ENCODE peak calls at places on chromosomes 7 and 10, in ten cellular contexts. One of them, this sample, is unnamed.

GRCh38 chr10:106661767-106662140 is 502.8 kb downstream of the SORCS1 start:
- DNase-seq in astrocyte of the cerebellum: no peak
- DNase-seq in mammary epithelial cell: no peak
- DNase-seq in hepatocyte: no peak
- DNase-seq in activated CD8-positive, alpha-beta T cell treated with anti-CD3 and anti-CD28 coated beads for 36 hours: no peak
- DNase-seq in RWPE1: no peak
- DNase-seq in thyroid gland: no peak
- DNase-seq in stimulated activated effector memory CD8-positive, alpha-beta T cell treated with anti-CD3 and anti-CD28 coated beads, Interleukin-12 subunit alpha, Interleukin-12 subunit beta, amount 100 ng/mL, for 72 hours: no peak
- DNase-seq in T-helper 2 cell: no peak
- DNase-seq in NCI-H524: no peak
- DNase-seq in this sample: no peak

GRCh38 chr7:75996476-75996875 is 2.1 kb upstream of the TMEM120A start:
- DNase-seq in astrocyte of the cerebellum: no peak
- DNase-seq in mammary epithelial cell: no peak
- DNase-seq in hepatocyte: no peak
- DNase-seq in activated CD8-positive, alpha-beta T cell treated with anti-CD3 and anti-CD28 coated beads for 36 hours: no peak
- DNase-seq in RWPE1: no peak
- DNase-seq in thyroid gland: no peak
- DNase-seq in stimulated activated effector memory CD8-positive, alpha-beta T cell treated with anti-CD3 and anti-CD28 coated beads, Interleukin-12 subunit alpha, Interleukin-12 subunit beta, amount 100 ng/mL, for 72 hours: no peak
- DNase-seq in T-helper 2 cell: no peak
- DNase-seq in NCI-H524: no peak
- DNase-seq in this sample: no peak

GRCh38 chr7:131948434-131949053 is 392.1 kb upstream of the PODXL start:
- DNase-seq in astrocyte of the cerebellum: no peak
- DNase-seq in mammary epithelial cell: no peak
- DNase-seq in hepatocyte: peak
- DNase-seq in activated CD8-positive, alpha-beta T cell treated with anti-CD3 and anti-CD28 coated beads for 36 hours: no peak
- DNase-seq in RWPE1: peak
- DNase-seq in thyroid gland: no peak
- DNase-seq in stimulated activated effector memory CD8-positive, alpha-beta T cell treated with anti-CD3 and anti-CD28 coated beads, Interleukin-12 subunit alpha, Interleukin-12 subunit beta, amount 100 ng/mL, for 72 hours: no peak
- DNase-seq in T-helper 2 cell: no peak
- DNase-seq in NCI-H524: peak
- DNase-seq in this sample: no peak

GRCh38 chr10:132850896-132851295 is 64.9 kb upstream of the NKX6-2 start:
- DNase-seq in astrocyte of the cerebellum: no peak
- DNase-seq in mammary epithelial cell: no peak
- DNase-seq in hepatocyte: no peak
- DNase-seq in activated CD8-positive, alpha-beta T cell treated with anti-CD3 and anti-CD28 coated beads for 36 hours: no peak
- DNase-seq in RWPE1: no peak
- DNase-seq in thyroid gland: no peak
- DNase-seq in stimulated activated effector memory CD8-positive, alpha-beta T cell treated with anti-CD3 and anti-CD28 coated beads, Interleukin-12 subunit alpha, Interleukin-12 subunit beta, amount 100 ng/mL, for 72 hours: no peak
- DNase-seq in T-helper 2 cell: no peak
- DNase-seq in NCI-H524: no peak
- DNase-seq in this sample: no peak

GRCh38 chr10:23263441-23264164 is 71.5 kb downstream of the PTF1A start:
- DNase-seq in astrocyte of the cerebellum: no peak
- DNase-seq in mammary epithelial cell: no peak
- DNase-seq in hepatocyte: no peak
- DNase-seq in activated CD8-positive, alpha-beta T cell treated with anti-CD3 and anti-CD28 coated beads for 36 hours: no peak
- DNase-seq in RWPE1: no peak
- DNase-seq in thyroid gland: no peak
- DNase-seq in stimulated activated effector memory CD8-positive, alpha-beta T cell treated with anti-CD3 and anti-CD28 coated beads, Interleukin-12 subunit alpha, Interleukin-12 subunit beta, amount 100 ng/mL, for 72 hours: no peak
- DNase-seq in T-helper 2 cell: no peak
- DNase-seq in NCI-H524: no peak
- DNase-seq in this sample: no peak

GRCh38 chr7:118054529-118054928 is 129.4 kb upstream of the LSM8 start:
- DNase-seq in astrocyte of the cerebellum: no peak
- DNase-seq in mammary epithelial cell: no peak
- DNase-seq in hepatocyte: no peak
- DNase-seq in activated CD8-positive, alpha-beta T cell treated with anti-CD3 and anti-CD28 coated beads for 36 hours: no peak
- DNase-seq in RWPE1: no peak
- DNase-seq in thyroid gland: no peak
- DNase-seq in stimulated activated effector memory CD8-positive, alpha-beta T cell treated with anti-CD3 and anti-CD28 coated beads, Interleukin-12 subunit alpha, Interleukin-12 subunit beta, amount 100 ng/mL, for 72 hours: no peak
- DNase-seq in T-helper 2 cell: no peak
- DNase-seq in NCI-H524: no peak
- DNase-seq in this sample: no peak

GRCh38 chr10:89591111-89591795 is 53.8 kb downstream of the PANK1 start:
- DNase-seq in astrocyte of the cerebellum: no peak
- DNase-seq in mammary epithelial cell: no peak
- DNase-seq in hepatocyte: peak
- DNase-seq in activated CD8-positive, alpha-beta T cell treated with anti-CD3 and anti-CD28 coated beads for 36 hours: no peak
- DNase-seq in RWPE1: no peak
- DNase-seq in thyroid gland: peak
- DNase-seq in stimulated activated effector memory CD8-positive, alpha-beta T cell treated with anti-CD3 and anti-CD28 coated beads, Interleukin-12 subunit alpha, Interleukin-12 subunit beta, amount 100 ng/mL, for 72 hours: no peak
- DNase-seq in T-helper 2 cell: no peak
- DNase-seq in NCI-H524: no peak
- DNase-seq in this sample: no peak

GRCh38 chr7:4069268-4070095 is 612.6 kb upstream of the FOXK1 start:
- DNase-seq in astrocyte of the cerebellum: no peak
- DNase-seq in mammary epithelial cell: no peak
- DNase-seq in hepatocyte: no peak
- DNase-seq in activated CD8-positive, alpha-beta T cell treated with anti-CD3 and anti-CD28 coated beads for 36 hours: no peak
- DNase-seq in RWPE1: no peak
- DNase-seq in thyroid gland: no peak
- DNase-seq in stimulated activated effector memory CD8-positive, alpha-beta T cell treated with anti-CD3 and anti-CD28 coated beads, Interleukin-12 subunit alpha, Interleukin-12 subunit beta, amount 100 ng/mL, for 72 hours: peak
- DNase-seq in T-helper 2 cell: no peak
- DNase-seq in NCI-H524: no peak
- DNase-seq in this sample: no peak

GRCh38 chr7:109284943-109285342 is 715.3 kb downstream of the DNAJB9 start:
- DNase-seq in astrocyte of the cerebellum: no peak
- DNase-seq in mammary epithelial cell: no peak
- DNase-seq in hepatocyte: no peak
- DNase-seq in activated CD8-positive, alpha-beta T cell treated with anti-CD3 and anti-CD28 coated beads for 36 hours: no peak
- DNase-seq in RWPE1: no peak
- DNase-seq in thyroid gland: no peak
- DNase-seq in stimulated activated effector memory CD8-positive, alpha-beta T cell treated with anti-CD3 and anti-CD28 coated beads, Interleukin-12 subunit alpha, Interleukin-12 subunit beta, amount 100 ng/mL, for 72 hours: no peak
- DNase-seq in T-helper 2 cell: no peak
- DNase-seq in NCI-H524: no peak
- DNase-seq in this sample: no peak

GRCh38 chr10:44517635-44518034 is 132.7 kb upstream of the CXCL12 start:
- DNase-seq in astrocyte of the cerebellum: no peak
- DNase-seq in mammary epithelial cell: no peak
- DNase-seq in hepatocyte: no peak
- DNase-seq in activated CD8-positive, alpha-beta T cell treated with anti-CD3 and anti-CD28 coated beads for 36 hours: peak
- DNase-seq in RWPE1: no peak
- DNase-seq in thyroid gland: no peak
- DNase-seq in stimulated activated effector memory CD8-positive, alpha-beta T cell treated with anti-CD3 and anti-CD28 coated beads, Interleukin-12 subunit alpha, Interleukin-12 subunit beta, amount 100 ng/mL, for 72 hours: no peak
- DNase-seq in T-helper 2 cell: no peak
- DNase-seq in NCI-H524: no peak
- DNase-seq in this sample: no peak

GRCh38 chr10:65518379-65518778 is 1407.5 kb upstream of the LRRTM3 start:
- DNase-seq in astrocyte of the cerebellum: no peak
- DNase-seq in mammary epithelial cell: no peak
- DNase-seq in hepatocyte: no peak
- DNase-seq in activated CD8-positive, alpha-beta T cell treated with anti-CD3 and anti-CD28 coated beads for 36 hours: no peak
- DNase-seq in RWPE1: no peak
- DNase-seq in thyroid gland: no peak
- DNase-seq in stimulated activated effector memory CD8-positive, alpha-beta T cell treated with anti-CD3 and anti-CD28 coated beads, Interleukin-12 subunit alpha, Interleukin-12 subunit beta, amount 100 ng/mL, for 72 hours: no peak
- DNase-seq in T-helper 2 cell: no peak
- DNase-seq in NCI-H524: no peak
- DNase-seq in this sample: no peak

GRCh38 chr10:1677307-1677939 is 59.9 kb downstream of the ADARB2 start:
- DNase-seq in astrocyte of the cerebellum: no peak
- DNase-seq in mammary epithelial cell: no peak
- DNase-seq in hepatocyte: no peak
- DNase-seq in activated CD8-positive, alpha-beta T cell treated with anti-CD3 and anti-CD28 coated beads for 36 hours: no peak
- DNase-seq in RWPE1: no peak
- DNase-seq in thyroid gland: no peak
- DNase-seq in stimulated activated effector memory CD8-positive, alpha-beta T cell treated with anti-CD3 and anti-CD28 coated beads, Interleukin-12 subunit alpha, Interleukin-12 subunit beta, amount 100 ng/mL, for 72 hours: no peak
- DNase-seq in T-helper 2 cell: no peak
- DNase-seq in NCI-H524: no peak
- DNase-seq in this sample: no peak

GRCh38 chr10:87930141-87930540 is 66.7 kb downstream of the PTEN start:
- DNase-seq in astrocyte of the cerebellum: no peak
- DNase-seq in mammary epithelial cell: no peak
- DNase-seq in hepatocyte: no peak
- DNase-seq in activated CD8-positive, alpha-beta T cell treated with anti-CD3 and anti-CD28 coated beads for 36 hours: no peak
- DNase-seq in RWPE1: no peak
- DNase-seq in thyroid gland: no peak
- DNase-seq in stimulated activated effector memory CD8-positive, alpha-beta T cell treated with anti-CD3 and anti-CD28 coated beads, Interleukin-12 subunit alpha, Interleukin-12 subunit beta, amount 100 ng/mL, for 72 hours: no peak
- DNase-seq in T-helper 2 cell: no peak
- DNase-seq in NCI-H524: no peak
- DNase-seq in this sample: no peak

GRCh38 chr10:104574470-104575213 is 66.4 kb upstream of the SORCS3 start:
- DNase-seq in astrocyte of the cerebellum: no peak
- DNase-seq in mammary epithelial cell: no peak
- DNase-seq in hepatocyte: no peak
- DNase-seq in activated CD8-positive, alpha-beta T cell treated with anti-CD3 and anti-CD28 coated beads for 36 hours: no peak
- DNase-seq in RWPE1: no peak
- DNase-seq in thyroid gland: no peak
- DNase-seq in stimulated activated effector memory CD8-positive, alpha-beta T cell treated with anti-CD3 and anti-CD28 coated beads, Interleukin-12 subunit alpha, Interleukin-12 subunit beta, amount 100 ng/mL, for 72 hours: peak
- DNase-seq in T-helper 2 cell: no peak
- DNase-seq in NCI-H524: no peak
- DNase-seq in this sample: no peak

GRCh38 chr10:110780704-110781103 is 91.0 kb upstream of the PDCD4 start:
- DNase-seq in astrocyte of the cerebellum: no peak
- DNase-seq in mammary epithelial cell: no peak
- DNase-seq in hepatocyte: no peak
- DNase-seq in activated CD8-positive, alpha-beta T cell treated with anti-CD3 and anti-CD28 coated beads for 36 hours: no peak
- DNase-seq in RWPE1: no peak
- DNase-seq in thyroid gland: no peak
- DNase-seq in stimulated activated effector memory CD8-positive, alpha-beta T cell treated with anti-CD3 and anti-CD28 coated beads, Interleukin-12 subunit alpha, Interleukin-12 subunit beta, amount 100 ng/mL, for 72 hours: no peak
- DNase-seq in T-helper 2 cell: no peak
- DNase-seq in NCI-H524: no peak
- DNase-seq in this sample: peak

GRCh38 chr10:75032119-75032518 is 79.3 kb upstream of the SAMD8 start:
- DNase-seq in astrocyte of the cerebellum: no peak
- DNase-seq in mammary epithelial cell: no peak
- DNase-seq in hepatocyte: no peak
- DNase-seq in activated CD8-positive, alpha-beta T cell treated with anti-CD3 and anti-CD28 coated beads for 36 hours: no peak
- DNase-seq in RWPE1: no peak
- DNase-seq in thyroid gland: no peak
- DNase-seq in stimulated activated effector memory CD8-positive, alpha-beta T cell treated with anti-CD3 and anti-CD28 coated beads, Interleukin-12 subunit alpha, Interleukin-12 subunit beta, amount 100 ng/mL, for 72 hours: no peak
- DNase-seq in T-helper 2 cell: no peak
- DNase-seq in NCI-H524: no peak
- DNase-seq in this sample: no peak

GRCh38 chr10:22253578-22253882 is 35.7 kb upstream of the EBLN1 start:
- DNase-seq in astrocyte of the cerebellum: no peak
- DNase-seq in mammary epithelial cell: no peak
- DNase-seq in hepatocyte: no peak
- DNase-seq in activated CD8-positive, alpha-beta T cell treated with anti-CD3 and anti-CD28 coated beads for 36 hours: peak
- DNase-seq in RWPE1: no peak
- DNase-seq in thyroid gland: peak
- DNase-seq in stimulated activated effector memory CD8-positive, alpha-beta T cell treated with anti-CD3 and anti-CD28 coated beads, Interleukin-12 subunit alpha, Interleukin-12 subunit beta, amount 100 ng/mL, for 72 hours: no peak
- DNase-seq in T-helper 2 cell: peak
- DNase-seq in NCI-H524: no peak
- DNase-seq in this sample: no peak

GRCh38 chr7:51020944-51021343 is 238.2 kb upstream of the GRB10 start:
- DNase-seq in astrocyte of the cerebellum: no peak
- DNase-seq in mammary epithelial cell: no peak
- DNase-seq in hepatocyte: no peak
- DNase-seq in activated CD8-positive, alpha-beta T cell treated with anti-CD3 and anti-CD28 coated beads for 36 hours: no peak
- DNase-seq in RWPE1: no peak
- DNase-seq in thyroid gland: no peak
- DNase-seq in stimulated activated effector memory CD8-positive, alpha-beta T cell treated with anti-CD3 and anti-CD28 coated beads, Interleukin-12 subunit alpha, Interleukin-12 subunit beta, amount 100 ng/mL, for 72 hours: no peak
- DNase-seq in T-helper 2 cell: no peak
- DNase-seq in NCI-H524: no peak
- DNase-seq in this sample: no peak

GRCh38 chr10:76337641-76338040 is 906.2 kb downstream of the LRMDA start:
- DNase-seq in astrocyte of the cerebellum: no peak
- DNase-seq in mammary epithelial cell: peak
- DNase-seq in hepatocyte: no peak
- DNase-seq in activated CD8-positive, alpha-beta T cell treated with anti-CD3 and anti-CD28 coated beads for 36 hours: no peak
- DNase-seq in RWPE1: no peak
- DNase-seq in thyroid gland: no peak
- DNase-seq in stimulated activated effector memory CD8-positive, alpha-beta T cell treated with anti-CD3 and anti-CD28 coated beads, Interleukin-12 subunit alpha, Interleukin-12 subunit beta, amount 100 ng/mL, for 72 hours: no peak
- DNase-seq in T-helper 2 cell: no peak
- DNase-seq in NCI-H524: no peak
- DNase-seq in this sample: no peak

GRCh38 chr7:81769891-81770818 is at the start of gene HGF:
- DNase-seq in astrocyte of the cerebellum: no peak
- DNase-seq in mammary epithelial cell: no peak
- DNase-seq in hepatocyte: peak
- DNase-seq in activated CD8-positive, alpha-beta T cell treated with anti-CD3 and anti-CD28 coated beads for 36 hours: no peak
- DNase-seq in RWPE1: no peak
- DNase-seq in thyroid gland: peak
- DNase-seq in stimulated activated effector memory CD8-positive, alpha-beta T cell treated with anti-CD3 and anti-CD28 coated beads, Interleukin-12 subunit alpha, Interleukin-12 subunit beta, amount 100 ng/mL, for 72 hours: no peak
- DNase-seq in T-helper 2 cell: no peak
- DNase-seq in NCI-H524: no peak
- DNase-seq in this sample: peak

GRCh38 chr10:80540644-80541143 is 3.0 kb downstream of the SH2D4B start:
- DNase-seq in astrocyte of the cerebellum: no peak
- DNase-seq in mammary epithelial cell: no peak
- DNase-seq in hepatocyte: no peak
- DNase-seq in activated CD8-positive, alpha-beta T cell treated with anti-CD3 and anti-CD28 coated beads for 36 hours: no peak
- DNase-seq in RWPE1: no peak
- DNase-seq in thyroid gland: no peak
- DNase-seq in stimulated activated effector memory CD8-positive, alpha-beta T cell treated with anti-CD3 and anti-CD28 coated beads, Interleukin-12 subunit alpha, Interleukin-12 subunit beta, amount 100 ng/mL, for 72 hours: peak
- DNase-seq in T-helper 2 cell: no peak
- DNase-seq in NCI-H524: no peak
- DNase-seq in this sample: no peak

GRCh38 chr10:90227259-90227658 is 525.9 kb downstream of the KIF20B start:
- DNase-seq in astrocyte of the cerebellum: peak
- DNase-seq in mammary epithelial cell: peak
- DNase-seq in hepatocyte: no peak
- DNase-seq in activated CD8-positive, alpha-beta T cell treated with anti-CD3 and anti-CD28 coated beads for 36 hours: peak
- DNase-seq in RWPE1: peak
- DNase-seq in thyroid gland: no peak
- DNase-seq in stimulated activated effector memory CD8-positive, alpha-beta T cell treated with anti-CD3 and anti-CD28 coated beads, Interleukin-12 subunit alpha, Interleukin-12 subunit beta, amount 100 ng/mL, for 72 hours: no peak
- DNase-seq in T-helper 2 cell: no peak
- DNase-seq in NCI-H524: no peak
- DNase-seq in this sample: no peak

GRCh38 chr7:29596593-29597178 is 33.1 kb downstream of the PRR15 start:
- DNase-seq in astrocyte of the cerebellum: no peak
- DNase-seq in mammary epithelial cell: no peak
- DNase-seq in hepatocyte: no peak
- DNase-seq in activated CD8-positive, alpha-beta T cell treated with anti-CD3 and anti-CD28 coated beads for 36 hours: no peak
- DNase-seq in RWPE1: no peak
- DNase-seq in thyroid gland: no peak
- DNase-seq in stimulated activated effector memory CD8-positive, alpha-beta T cell treated with anti-CD3 and anti-CD28 coated beads, Interleukin-12 subunit alpha, Interleukin-12 subunit beta, amount 100 ng/mL, for 72 hours: no peak
- DNase-seq in T-helper 2 cell: no peak
- DNase-seq in NCI-H524: no peak
- DNase-seq in this sample: no peak

GRCh38 chr7:21953766-21954165 is 8.1 kb upstream of the CDCA7L start:
- DNase-seq in astrocyte of the cerebellum: no peak
- DNase-seq in mammary epithelial cell: no peak
- DNase-seq in hepatocyte: no peak
- DNase-seq in activated CD8-positive, alpha-beta T cell treated with anti-CD3 and anti-CD28 coated beads for 36 hours: no peak
- DNase-seq in RWPE1: no peak
- DNase-seq in thyroid gland: no peak
- DNase-seq in stimulated activated effector memory CD8-positive, alpha-beta T cell treated with anti-CD3 and anti-CD28 coated beads, Interleukin-12 subunit alpha, Interleukin-12 subunit beta, amount 100 ng/mL, for 72 hours: no peak
- DNase-seq in T-helper 2 cell: no peak
- DNase-seq in NCI-H524: no peak
- DNase-seq in this sample: no peak

GRCh38 chr7:156460861-156461632 is 179.5 kb upstream of the RNF32 start:
- DNase-seq in astrocyte of the cerebellum: no peak
- DNase-seq in mammary epithelial cell: no peak
- DNase-seq in hepatocyte: peak
- DNase-seq in activated CD8-positive, alpha-beta T cell treated with anti-CD3 and anti-CD28 coated beads for 36 hours: no peak
- DNase-seq in RWPE1: no peak
- DNase-seq in thyroid gland: no peak
- DNase-seq in stimulated activated effector memory CD8-positive, alpha-beta T cell treated with anti-CD3 and anti-CD28 coated beads, Interleukin-12 subunit alpha, Interleukin-12 subunit beta, amount 100 ng/mL, for 72 hours: no peak
- DNase-seq in T-helper 2 cell: no peak
- DNase-seq in NCI-H524: no peak
- DNase-seq in this sample: no peak

GRCh38 chr7:91880016-91880412 is 488 bp downstream of the MTERF1 start:
- DNase-seq in astrocyte of the cerebellum: no peak
- DNase-seq in mammary epithelial cell: peak
- DNase-seq in hepatocyte: peak
- DNase-seq in activated CD8-positive, alpha-beta T cell treated with anti-CD3 and anti-CD28 coated beads for 36 hours: no peak
- DNase-seq in RWPE1: no peak
- DNase-seq in thyroid gland: no peak
- DNase-seq in stimulated activated effector memory CD8-positive, alpha-beta T cell treated with anti-CD3 and anti-CD28 coated beads, Interleukin-12 subunit alpha, Interleukin-12 subunit beta, amount 100 ng/mL, for 72 hours: no peak
- DNase-seq in T-helper 2 cell: no peak
- DNase-seq in NCI-H524: no peak
- DNase-seq in this sample: peak

GRCh38 chr10:98020784-98021183 is 9.6 kb downstream of the CRTAC1 start:
- DNase-seq in astrocyte of the cerebellum: no peak
- DNase-seq in mammary epithelial cell: no peak
- DNase-seq in hepatocyte: no peak
- DNase-seq in activated CD8-positive, alpha-beta T cell treated with anti-CD3 and anti-CD28 coated beads for 36 hours: no peak
- DNase-seq in RWPE1: no peak
- DNase-seq in thyroid gland: no peak
- DNase-seq in stimulated activated effector memory CD8-positive, alpha-beta T cell treated with anti-CD3 and anti-CD28 coated beads, Interleukin-12 subunit alpha, Interleukin-12 subunit beta, amount 100 ng/mL, for 72 hours: no peak
- DNase-seq in T-helper 2 cell: no peak
- DNase-seq in NCI-H524: no peak
- DNase-seq in this sample: no peak

GRCh38 chr7:44286618-44287487 is 38.5 kb downstream of the CAMK2B start:
- DNase-seq in astrocyte of the cerebellum: no peak
- DNase-seq in mammary epithelial cell: no peak
- DNase-seq in hepatocyte: no peak
- DNase-seq in activated CD8-positive, alpha-beta T cell treated with anti-CD3 and anti-CD28 coated beads for 36 hours: no peak
- DNase-seq in RWPE1: no peak
- DNase-seq in thyroid gland: peak
- DNase-seq in stimulated activated effector memory CD8-positive, alpha-beta T cell treated with anti-CD3 and anti-CD28 coated beads, Interleukin-12 subunit alpha, Interleukin-12 subunit beta, amount 100 ng/mL, for 72 hours: no peak
- DNase-seq in T-helper 2 cell: no peak
- DNase-seq in NCI-H524: no peak
- DNase-seq in this sample: peak

This sample was measured in NCI-H69.